ENCODE peak calls at places on chromosomes 3 and 15, in seven cellular contexts. T is tibial nerve, L is H9, B is body of pancreas, D is GM23338, N is aorta, O is uterus. P is an unnamed sample.
A peak's percentile ranks its signal among the peaks of the same experiment; 100 is the strongest.

GRCh38 chr3:38725726-38726410 is 76.4 kb upstream of the SCN5A start:
- DNase-seq in T (no peak), L (no peak), B (no peak), D (no peak), N (no peak), O (no peak), P (no peak)

GRCh38 chr3:126124896-126125295 is 41.0 kb upstream of the SLC41A3 start:
- DNase-seq in T (no peak), L (peak; percentile 17), B (no peak), D (no peak), N (peak; percentile 12), O (peak; percentile 4), P (peak; percentile 52)

GRCh38 chr3:195119461-195120198 is 151.3 kb downstream of the XXYLT1 start:
- DNase-seq in T (no peak), L (peak; percentile 81), B (no peak), D (peak; percentile 88), N (no peak), O (no peak), P (no peak)

GRCh38 chr3:14472471-14473351 is 67.4 kb downstream of the GRIP2 start:
- DNase-seq in T (no peak), L (peak; percentile 55), B (no peak), D (no peak), N (no peak), O (peak; percentile 70), P (no peak)

GRCh38 chr3:178170698-178171535 is 365.3 kb upstream of the KCNMB2 start:
- DNase-seq in T (no peak), L (no peak), B (no peak), D (no peak), N (no peak), O (no peak), P (no peak)

GRCh38 chr3:189572249-189572648 is 58.9 kb upstream of the TP63 start:
- DNase-seq in T (no peak), L (no peak), B (no peak), D (no peak), N (no peak), O (no peak), P (no peak)

GRCh38 chr3:21185816-21186314 is 565.1 kb downstream of the ZNF385D start:
- DNase-seq in T (no peak), L (no peak), B (no peak), D (no peak), N (no peak), O (no peak), P (no peak)

GRCh38 chr3:172317984-172318383 is 130.3 kb downstream of the GHSR start:
- DNase-seq in T (no peak), L (no peak), B (peak; percentile 65), D (no peak), N (peak; percentile 70), O (peak; percentile 69), P (peak; percentile 73)

GRCh38 chr15:40379853-40380252 is 2.7 kb upstream of the KNSTRN start:
- DNase-seq in T (peak; percentile 35), L (no peak), B (peak; percentile 71), D (no peak), N (peak; percentile 86), O (no peak), P (peak; percentile 75)

GRCh38 chr3:20846792-20847191 is 660.8 kb upstream of the SGO1 start:
- DNase-seq in T (no peak), L (no peak), B (no peak), D (no peak), N (no peak), O (no peak), P (no peak)

GRCh38 chr3:7565574-7565973 is 704.7 kb downstream of the GRM7 start:
- DNase-seq in T (no peak), L (no peak), B (no peak), D (no peak), N (no peak), O (no peak), P (no peak)

GRCh38 chr3:158486200-158486599 is 84.8 kb upstream of the MLF1 start:
- DNase-seq in T (no peak), L (no peak), B (no peak), D (no peak), N (no peak), O (no peak), P (no peak)

GRCh38 chr3:42098171-42098570 is 7.0 kb downstream of the TRAK1 start:
- DNase-seq in T (no peak), L (no peak), B (no peak), D (no peak), N (no peak), O (no peak), P (no peak)
- H3K4me1 ChIP-seq in T (peaks cover 29% of the 10 kb centered on the region), L (no peaks in the 10 kb centered on the region), B (peaks cover 9% of the 10 kb centered on the region), D (peaks cover 19% of the 10 kb centered on the region), N (no peaks in the 10 kb centered on the region), O (peaks cover 18% of the 10 kb centered on the region), P (peaks cover 60% of the 10 kb centered on the region)

GRCh38 chr15:90882781-90883525 is 1.4 kb upstream of the FES start:
- DNase-seq in T (no peak), L (no peak), B (no peak), D (no peak), N (no peak), O (no peak), P (no peak)
- H3K4me1 ChIP-seq in T (peaks cover 34% of the 10 kb centered on the region), L (no peaks in the 10 kb centered on the region), B (peaks cover 47% of the 10 kb centered on the region), D (peaks cover 13% of the 10 kb centered on the region), N (no peaks in the 10 kb centered on the region), O (peaks cover 12% of the 10 kb centered on the region), P (peaks cover 41% of the 10 kb centered on the region)

DNA sequence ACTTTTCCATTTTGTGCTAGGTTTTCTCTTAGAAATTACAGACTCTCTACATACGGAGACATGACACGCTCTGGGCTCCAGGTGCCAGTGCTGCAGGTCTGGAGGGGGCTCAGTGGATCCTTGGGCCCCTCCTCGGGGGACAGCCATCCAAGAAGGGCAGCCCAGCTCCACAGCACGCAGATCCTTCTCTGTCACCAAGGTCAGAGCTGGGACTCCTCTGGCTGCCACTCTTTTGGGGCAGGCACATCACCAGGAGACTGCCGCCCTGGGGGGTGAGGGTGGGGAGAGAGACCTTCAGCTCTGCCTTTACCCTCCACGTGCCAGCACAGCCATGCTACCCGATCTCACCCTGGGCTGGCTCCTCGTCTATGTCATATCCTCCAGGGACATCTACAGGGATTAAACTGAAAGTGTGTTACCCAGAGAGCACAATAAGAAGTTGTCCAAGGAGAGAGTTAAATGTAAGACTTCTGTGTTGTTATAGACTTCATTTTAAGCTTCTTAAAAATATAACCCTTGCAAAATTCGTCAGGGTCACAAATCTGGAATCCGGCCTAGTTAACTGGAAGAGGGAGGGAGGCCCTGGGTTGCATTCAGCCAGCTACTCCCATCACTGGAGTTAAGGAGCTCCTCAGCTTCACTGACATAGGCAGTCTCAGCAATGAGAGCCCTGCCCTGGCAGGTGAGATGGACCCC is 65.5 kb downstream of the ATP10A start:
- DNase-seq in T (no peak), L (no peak), B (no peak), D (no peak), N (no peak), O (no peak), P (no peak)
- H3K4me1 ChIP-seq in T (peaks cover 7% of the 10 kb centered on the region), L (no peaks in the 10 kb centered on the region), B (no peaks in the 10 kb centered on the region), D (peaks cover 8% of the 10 kb centered on the region), N (peaks cover 7% of the 10 kb centered on the region), O (no peaks in the 10 kb centered on the region), P (peaks cover 24% of the 10 kb centered on the region)

DNA sequence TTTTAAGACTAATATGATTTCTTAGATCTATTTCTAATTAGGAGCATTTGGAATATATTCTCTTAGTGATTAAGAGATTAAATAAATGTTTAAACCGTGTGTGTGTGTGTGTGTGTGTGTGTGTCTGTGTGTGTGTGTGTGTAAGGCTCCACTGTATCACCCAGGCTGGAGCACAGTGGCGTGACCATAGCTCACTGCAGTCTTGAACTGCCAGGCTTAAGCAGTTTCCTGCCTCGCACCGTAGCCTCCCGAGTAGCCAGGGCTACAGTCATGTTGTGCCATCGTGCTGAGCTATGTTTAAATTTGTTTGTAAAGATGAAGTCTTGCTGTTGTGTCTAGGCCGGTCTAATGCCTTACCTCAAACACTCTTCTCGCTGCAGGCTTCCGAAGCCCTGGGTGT is 109.4 kb downstream of the KLHL25 start:
- DNase-seq in T (no peak), L (no peak), B (no peak), D (no peak), N (no peak), O (no peak), P (no peak)
- H3K4me1 ChIP-seq in T (no peaks in the 10 kb centered on the region), L (no peaks in the 10 kb centered on the region), B (peaks cover 13% of the 10 kb centered on the region), D (peaks cover 11% of the 10 kb centered on the region), N (no peaks in the 10 kb centered on the region), O (peaks cover 4% of the 10 kb centered on the region), P (peaks cover 18% of the 10 kb centered on the region)

DNA sequence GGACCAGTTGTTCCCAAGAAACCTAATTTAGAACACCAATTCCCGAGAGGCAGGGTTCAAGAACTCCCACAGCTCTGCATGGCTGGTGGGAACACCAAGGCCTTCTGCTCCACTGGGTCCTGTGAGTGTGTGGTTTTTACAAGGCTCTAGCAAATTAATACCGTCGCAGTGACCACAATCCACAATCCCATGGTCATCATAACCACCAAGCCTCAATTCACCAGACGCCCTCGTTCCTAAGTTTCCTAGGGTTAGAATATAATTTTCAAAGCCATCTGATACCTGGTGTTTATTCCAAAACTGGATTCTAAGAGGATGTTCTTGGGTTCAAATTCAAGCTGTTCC is 114.9 kb upstream of the RPL32 start:
- DNase-seq in T (no peak), L (no peak), B (no peak), D (no peak), N (no peak), O (no peak), P (no peak)
- H3K4me1 ChIP-seq in T (peaks cover 62% of the 10 kb centered on the region), L (peaks cover 4% of the 10 kb centered on the region), B (peaks cover 53% of the 10 kb centered on the region), D (peaks cover 19% of the 10 kb centered on the region), N (no peaks in the 10 kb centered on the region), O (peaks cover 15% of the 10 kb centered on the region), P (peaks cover 71% of the 10 kb centered on the region)